ENCODE peak calls at places on chromosomes 6 and 20, in five cellular contexts. Z, Q, O, S and M are unnamed samples. For H3K36me3, the result is how much of the 10 kb centered on the place peaks cover.

GRCh38 chr6:94254689-94255088 is 835.3 kb upstream of the EPHA7 start:
- DNase-seq in Z (no peak), Q (no peak), O (peak), S (no peak), M (no peak)

GRCh38 chr6:16681260-16681873 is 79.9 kb downstream of the ATXN1 start:
- DNase-seq in Z (peak), Q (peak), O (peak), S (no peak), M (no peak)

GRCh38 chr6:143333749-143334520 is 116.6 kb downstream of the ADAT2 start:
- DNase-seq in Z (no peak), Q (no peak), O (no peak), S (no peak), M (no peak)

GRCh38 chr20:62914436-62914835 is 11.9 kb downstream of the DIDO1 start:
- DNase-seq in Z (no peak), Q (no peak), O (no peak), S (no peak), M (peak)

GRCh38 chr20:34427331-34427730 is 64.3 kb downstream of the ITCH start:
- DNase-seq in Z (no peak), Q (no peak), O (no peak), S (no peak), M (no peak)

GRCh38 chr6:46993846-46994245 is 48.3 kb downstream of the ADGRF1 start:
- DNase-seq in Z (peak), Q (no peak), O (peak), S (no peak), M (no peak)

GRCh38 chr20:10419550-10420133 is 14.4 kb downstream of the MKKS start:
- DNase-seq in Z (peak), Q (no peak), O (peak), S (no peak), M (no peak)

GRCh38 chr6:43367245-43367984 is 2.0 kb downstream of the ZNF318 start:
- DNase-seq in Z (no peak), Q (no peak), O (no peak), S (no peak), M (no peak)

GRCh38 chr6:25641377-25641776 is 10.6 kb upstream of the SCGN start:
- DNase-seq in Z (no peak), Q (no peak), O (no peak), S (no peak), M (no peak)

GRCh38 chr6:69861986-69862385 is 4.4 kb upstream of the COL19A1 start:
- DNase-seq in Z (no peak), Q (no peak), O (no peak), S (no peak), M (no peak)

GRCh38 chr6:145688493-145688905 is 46.8 kb downstream of the EPM2A start:
- DNase-seq in Z (no peak), Q (no peak), O (no peak), S (no peak), M (no peak)

GRCh38 chr20:39849664-39850063 is 839.4 kb downstream of the MAFB start:
- DNase-seq in Z (no peak), Q (peak), O (peak), S (peak), M (peak)

GRCh38 chr6:378090-378957 is 13.2 kb upstream of the IRF4 start:
- DNase-seq in Z (no peak), Q (no peak), O (no peak), S (no peak), M (no peak)

GRCh38 chr6:5112065-5112799 is 27.1 kb downstream of the PPP1R3G start:
- DNase-seq in Z (no peak), Q (no peak), O (peak), S (no peak), M (no peak)

GRCh38 chr20:22227301-22227700 is 357.1 kb downstream of the FOXA2 start:
- DNase-seq in Z (no peak), Q (no peak), O (no peak), S (no peak), M (no peak)

GRCh38 chr6:118679293-118679692 is 27.9 kb upstream of the CEP85L start:
- DNase-seq in Z (no peak), Q (no peak), O (no peak), S (no peak), M (no peak)

GRCh38 chr20:44624743-44625271 is 26.7 kb downstream of the ADA start:
- DNase-seq in Z (no peak), Q (no peak), O (no peak), S (no peak), M (no peak)

GRCh38 chr20:37376324-37376723 is 30.4 kb downstream of the SRC start:
- DNase-seq in Z (no peak), Q (no peak), O (no peak), S (no peak), M (no peak)

GRCh38 chr6:40789143-40789764 is 202.1 kb upstream of the LRFN2 start:
- DNase-seq in Z (no peak), Q (no peak), O (no peak), S (no peak), M (no peak)

GRCh38 chr20:24994470-24995368 is 2.2 kb upstream of the APMAP start:
- DNase-seq in Z (no peak), Q (peak), O (peak), S (peak), M (peak)

GRCh38 chr6:82337688-82338257 is 25.8 kb upstream of the TPBG start:
- DNase-seq in Z (no peak), Q (no peak), O (no peak), S (no peak), M (no peak)

GRCh38 chr6:8088886-8089285 is 13.5 kb downstream of the EEF1E1 start:
- DNase-seq in Z (no peak), Q (no peak), O (no peak), S (no peak), M (no peak)

GRCh38 chr6:11763460-11764249 is 14.9 kb downstream of the ADTRP start:
- DNase-seq in Z (no peak), Q (no peak), O (no peak), S (no peak), M (no peak)

GRCh38 chr6:14758421-14759043 is 487.3 kb upstream of the JARID2 start:
- DNase-seq in Z (no peak), Q (no peak), O (no peak), S (peak), M (no peak)

GRCh38 chr20:36333841-36334240 is 27.7 kb downstream of the DLGAP4 start:
- DNase-seq in Z (no peak), Q (no peak), O (no peak), S (no peak), M (no peak)

GRCh38 chr6:158789115-158789917 is 29.9 kb downstream of the EZR start:
- DNase-seq in Z (no peak), Q (no peak), O (no peak), S (no peak), M (no peak)

GRCh38 chr6:52645976-52646375 is 24.9 kb upstream of the TMEM14A start:
- DNase-seq in Z (no peak), Q (no peak), O (peak), S (no peak), M (no peak)

GRCh38 chr6:166610104-166610503 is 16.9 kb downstream of the RPS6KA2 start:
- DNase-seq in Z (no peak), Q (no peak), O (no peak), S (no peak), M (no peak)

GRCh38 chr20:61310954-61311353 is 58.9 kb downstream of the CDH4 start:
- DNase-seq in Z (no peak), Q (no peak), O (no peak), S (no peak), M (no peak)

GRCh38 chr6:45663181-45664180 is 285.7 kb upstream of the SUPT3H start:
- DNase-seq in Z (no peak), Q (peak), O (peak), S (no peak), M (no peak)

GRCh38 chr6:19209202-19209601 is 628.0 kb upstream of the ID4 start:
- DNase-seq in Z (no peak), Q (no peak), O (no peak), S (no peak), M (no peak)

GRCh38 chr6:69835414-69836179 is 30.8 kb upstream of the COL19A1 start:
- DNase-seq in Z (peak), Q (no peak), O (peak), S (no peak), M (no peak)

GRCh38 chr20:35742741-35743523 is 872 bp upstream of the RBM39 start:
- DNase-seq in Z (no peak), Q (no peak), O (no peak), S (no peak), M (no peak)

GRCh38 chr6:45614488-45615285 is 237.0 kb upstream of the SUPT3H start:
- DNase-seq in Z (no peak), Q (no peak), O (no peak), S (no peak), M (no peak)

GRCh38 chr6:93282521-93283031 is 136.8 kb downstream of the EPHA7 start:
- DNase-seq in Z (no peak), Q (no peak), O (no peak), S (peak), M (no peak)

GRCh38 chr6:39314273-39314790 is at the start of gene KCNK17:
- DNase-seq in Z (no peak), Q (no peak), O (no peak), S (no peak), M (no peak)

GRCh38 chr6:158131926-158132325 is 36.1 kb downstream of the SERAC1 start:
- DNase-seq in Z (no peak), Q (no peak), O (peak), S (no peak), M (no peak)

GRCh38 chr6:23027281-23027680 is 457.9 kb downstream of the HDGFL1 start:
- DNase-seq in Z (no peak), Q (no peak), O (no peak), S (no peak), M (no peak)

GRCh38 chr6:132817554-132818403 is 3.4 kb downstream of the RPS12 start:
- DNase-seq in Z (no peak), Q (no peak), O (no peak), S (no peak), M (no peak)

GRCh38 chr6:132819405-132820145 is 5.2 kb downstream of the RPS12 start:
- DNase-seq in Z (no peak), Q (no peak), O (no peak), S (no peak), M (no peak)

GRCh38 chr6:132820629-132821381 is 6.4 kb downstream of the RPS12 start:
- DNase-seq in Z (no peak), Q (no peak), O (no peak), S (no peak), M (no peak)

GRCh38 chr6:132816665-132817064 is 2.3 kb downstream of the RPS12 start:
- DNase-seq in Z (no peak), Q (no peak), O (no peak), S (no peak), M (no peak)

DNA sequence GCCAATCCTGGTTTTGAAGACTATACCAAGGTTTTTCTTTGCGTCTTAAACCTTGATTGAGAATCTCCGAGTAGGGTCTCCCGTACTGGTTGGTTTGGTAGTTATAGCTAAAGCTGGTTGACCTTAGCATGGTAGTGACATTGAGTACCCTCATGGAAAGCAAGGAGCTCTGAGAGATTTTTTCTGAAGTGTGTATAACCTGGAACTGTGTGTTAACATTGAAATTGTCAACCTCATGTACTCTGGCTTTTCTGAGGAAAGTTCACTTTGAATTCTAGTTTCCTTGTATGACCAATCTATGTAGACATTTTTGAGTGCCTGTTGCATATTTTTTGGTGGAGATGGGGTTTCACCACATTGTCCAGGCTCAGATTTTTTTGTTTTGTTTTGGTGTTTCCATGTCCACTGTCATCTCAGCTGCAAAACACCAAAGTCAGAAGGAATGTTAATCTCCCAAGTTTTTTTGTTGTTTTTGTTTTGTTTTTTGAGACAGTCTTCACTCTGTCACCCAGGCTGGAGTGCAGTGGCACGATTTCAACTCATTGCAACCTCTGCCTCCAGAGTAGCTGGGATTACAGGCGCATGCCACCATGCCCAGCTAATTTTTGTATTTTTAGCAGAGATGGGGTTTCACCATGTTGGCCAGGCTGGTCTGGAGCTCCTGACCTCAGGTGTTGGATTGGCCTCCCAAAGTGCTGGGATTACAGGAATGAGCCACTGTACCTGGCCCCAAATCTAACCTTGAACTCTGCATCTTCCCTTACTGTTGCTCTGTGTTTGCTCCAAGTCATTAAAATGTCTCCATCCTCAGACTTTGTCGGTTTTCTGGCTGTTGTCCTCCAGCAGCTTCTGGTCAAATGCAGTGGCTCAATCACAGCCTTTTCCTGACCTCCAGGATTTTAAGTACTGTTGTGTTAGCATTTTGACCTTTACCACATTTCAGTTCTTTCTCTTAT is 4.3 kb downstream of the RPS12 start:
- DNase-seq in Z (no peak), Q (no peak), O (no peak), S (no peak), M (no peak)
- H3K36me3 ChIP-seq in Z (under half), Q (under half), O (half or more), S (under half), M (under half)

GRCh38 chr6:105357147-105357546 is 45.7 kb downstream of the PREP start:
- DNase-seq in Z (no peak), Q (no peak), O (no peak), S (no peak), M (no peak)

GRCh38 chr6:105348897-105349296 is 54.0 kb downstream of the PREP start:
- DNase-seq in Z (no peak), Q (no peak), O (no peak), S (no peak), M (no peak)

DNA sequence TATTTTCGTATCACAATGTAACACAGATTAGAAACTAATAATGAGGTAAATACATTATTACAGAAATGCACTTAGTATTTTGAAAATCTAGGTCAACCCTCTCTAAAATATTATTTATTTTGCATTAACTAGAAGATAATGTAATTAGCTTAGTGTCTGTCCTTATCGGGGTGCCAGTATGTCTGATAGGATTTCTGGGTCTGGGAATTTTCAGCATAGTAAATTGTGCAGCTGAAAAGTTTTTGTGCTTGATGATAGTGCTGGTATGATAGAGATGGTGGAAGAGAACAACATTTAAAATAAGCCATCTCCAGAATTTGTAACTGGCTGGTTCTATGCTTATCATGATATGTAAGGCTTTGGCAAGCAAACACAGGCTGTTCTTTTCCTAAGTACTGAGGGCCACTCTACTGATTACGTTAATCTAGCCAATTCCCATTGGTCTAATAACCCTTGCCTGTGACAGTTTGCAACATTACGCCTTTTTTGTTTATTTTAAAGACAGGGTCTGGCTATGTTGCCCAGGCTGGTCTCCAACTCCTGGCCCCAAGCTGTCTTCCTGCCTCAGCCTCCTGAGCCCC is 50.8 kb downstream of the PREP start:
- DNase-seq in Z (no peak), Q (no peak), O (no peak), S (no peak), M (no peak)
- H3K36me3 ChIP-seq in Z (under half), Q (under half), O (under half), S (under half), M (under half)

GRCh38 chr6:144468709-144469108 is 183.6 kb downstream of the UTRN start:
- DNase-seq in Z (no peak), Q (no peak), O (no peak), S (no peak), M (no peak)
- H3K36me3 ChIP-seq in Z (under half), Q (under half), O (under half), S (under half), M (under half)

DNA sequence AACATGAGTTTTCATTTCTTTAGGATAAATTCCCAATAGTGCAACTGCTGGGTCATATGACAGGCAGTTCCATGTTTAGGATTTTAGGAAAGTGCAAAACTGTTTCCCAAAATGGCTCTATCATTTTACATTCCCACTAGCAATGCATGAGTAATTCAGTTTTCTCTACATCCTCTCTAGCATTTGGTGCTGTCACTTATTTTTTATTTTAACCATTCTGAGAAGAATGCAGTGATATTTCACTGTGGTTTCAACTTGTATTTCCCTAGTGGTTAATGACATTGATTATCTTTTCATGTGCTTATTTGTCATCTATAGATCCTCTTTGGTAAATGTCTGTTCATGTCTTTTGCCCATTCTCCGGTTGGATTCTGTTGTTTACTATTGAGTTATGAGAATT is 82.7 kb downstream of the PHIP start:
- DNase-seq in Z (no peak), Q (no peak), O (no peak), S (no peak), M (no peak)
- H3K36me3 ChIP-seq in Z (half or more), Q (half or more), O (under half), S (under half), M (half or more)

GRCh38 chr6:136866872-136867416 is 44.6 kb downstream of the PEX7 start:
- DNase-seq in Z (no peak), Q (no peak), O (peak), S (no peak), M (no peak)
- H3K36me3 ChIP-seq in Z (under half), Q (under half), O (under half), S (under half), M (under half)

GRCh38 chr6:36684447-36684812 is 5.9 kb downstream of the CDKN1A start:
- DNase-seq in Z (no peak), Q (no peak), O (no peak), S (no peak), M (no peak)
- H3K36me3 ChIP-seq in Z (under half), Q (half or more), O (under half), S (under half), M (half or more)

DNA sequence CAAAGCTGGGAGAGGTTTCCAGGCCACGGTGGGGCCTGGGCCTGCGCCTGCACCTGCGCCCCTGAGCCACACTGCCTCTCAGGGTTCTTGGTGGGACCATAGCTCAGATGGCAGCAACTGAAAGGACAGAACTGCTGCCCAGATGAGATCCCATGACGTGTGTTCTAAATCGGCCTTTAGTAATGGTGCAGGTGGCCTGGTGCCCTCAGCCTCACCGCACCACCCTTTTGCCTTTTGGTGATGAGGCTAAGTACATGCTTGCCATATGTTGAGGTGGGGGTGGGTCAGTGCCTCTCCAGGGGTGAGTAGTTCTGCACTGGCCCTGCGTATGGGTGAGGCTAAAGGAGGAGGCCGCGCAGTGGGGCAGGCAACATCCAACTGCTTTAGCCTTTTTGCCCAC is 7.4 kb downstream of the PSMG4 start:
- DNase-seq in Z (no peak), Q (no peak), O (no peak), S (no peak), M (no peak)
- H3K36me3 ChIP-seq in Z (under half), Q (under half), O (under half), S (under half), M (half or more)

DNA sequence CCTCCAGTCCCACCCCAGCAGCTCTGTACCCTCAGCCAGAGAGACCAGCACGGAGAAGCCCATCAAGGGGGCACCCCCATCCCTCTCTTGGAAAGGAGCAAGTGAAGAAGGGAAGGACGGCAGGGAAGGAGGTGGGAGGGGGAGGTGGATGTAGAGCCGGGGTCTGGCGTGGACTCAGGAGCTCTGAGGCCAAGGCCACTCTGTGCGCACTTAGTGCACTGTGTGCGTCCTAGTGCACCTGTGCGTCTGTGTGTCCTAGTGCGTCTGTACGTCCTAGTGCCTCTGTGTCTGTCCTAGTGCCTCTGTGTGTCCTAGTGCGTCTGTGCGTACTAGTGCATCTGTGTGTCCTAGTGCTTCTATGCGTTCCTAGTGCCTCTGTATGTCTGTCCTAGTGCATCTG is 54.2 kb downstream of the DSTN start:
- DNase-seq in Z (no peak), Q (peak), O (no peak), S (peak), M (peak)
- H3K36me3 ChIP-seq in Z (under half), Q (half or more), O (half or more), S (under half), M (half or more)